ENCODE peak calls at places on chromosomes 6 and 20, in nine cellular contexts. V is PC-3, R is AG04449, G is left ventricle myocardium inferior, Z is DND-41, X is astrocyte of the spinal cord, Q is tibial artery, T is Peyer's patch, Y is fibroblast of the aortic adventitia. M is an unnamed sample.

GRCh38 chr20:33076662-33077398 is 2.6 kb upstream of the BPIFB4 start:
- DNase-seq in X (no peak), Q (no peak), T (no peak), R (no peak), V (peak; percentile 39), G (no peak), Y (no peak), Z (peak; percentile 24), M (no peak)

GRCh38 chr20:32356935-32357868 is 929 bp upstream of the ASXL1 start:
- DNase-seq in T (peak; percentile 62), R (no peak), Z (no peak), V (peak; percentile 46), X (peak; percentile 29), G (no peak), Q (peak; percentile 22), Y (peak; percentile 58), M (no peak)

GRCh38 chr20:38779247-38780097 is 26.0 kb upstream of the PPP1R16B start:
- DNase-seq in Y (no peak), Q (no peak), V (no peak), X (no peak), G (no peak), R (no peak), Z (no peak), T (no peak), M (peak; percentile 64)

GRCh38 chr6:35230950-35231349 is 17.2 kb downstream of the SCUBE3 start:
- DNase-seq in Q (peak; percentile 51), Y (peak; percentile 43), G (peak; percentile 72), T (no peak), V (no peak), R (no peak), Z (no peak), X (no peak), M (no peak)

GRCh38 chr6:38571721-38572120 is 68.0 kb downstream of the BTBD9 start:
- DNase-seq in R (no peak), X (no peak), Y (no peak), T (no peak), Q (no peak), V (no peak), G (no peak), Z (no peak), M (no peak)

GRCh38 chr20:48080583-48080982 is 295.3 kb upstream of the SULF2 start:
- DNase-seq in Y (no peak), G (no peak), R (no peak), V (no peak), Q (no peak), T (no peak), Z (no peak), X (no peak), M (no peak)

GRCh38 chr20:47392015-47392720 is 35.7 kb upstream of the ZMYND8 start:
- DNase-seq in Y (peak; percentile 97), G (peak; percentile 17), Z (no peak), X (peak; percentile 89), T (no peak), R (peak; percentile 71), V (peak; percentile 99), Q (no peak), M (peak; percentile 99)

GRCh38 chr6:89999154-89999553 is 104.9 kb downstream of the GJA10 start:
- DNase-seq in Y (no peak), G (peak; percentile 44), X (no peak), V (no peak), Z (no peak), R (no peak), Q (no peak), T (peak; percentile 89), M (peak; percentile 97)

GRCh38 chr20:52410746-52411317 is 219.3 kb upstream of the ZFP64 start:
- DNase-seq in T (no peak), X (no peak), G (no peak), Q (no peak), V (no peak), Z (no peak), R (no peak), Y (no peak), M (no peak)

GRCh38 chr20:57513199-57513598 is 11.7 kb downstream of the CTCFL start:
- DNase-seq in T (no peak), R (no peak), X (peak; percentile 2), V (peak; percentile 58), G (no peak), Z (no peak), Q (no peak), Y (peak; percentile 34), M (peak; percentile 17)

GRCh38 chr6:57190140-57190539 is 18.0 kb downstream of the BAG2 start:
- DNase-seq in X (peak; percentile 57), Y (peak; percentile 75), V (peak; percentile 45), T (no peak), Q (no peak), R (no peak), Z (no peak), G (no peak), M (peak; percentile 22)

GRCh38 chr6:40930555-40930954 is 108.5 kb downstream of the UNC5CL start:
- DNase-seq in V (no peak), G (no peak), Z (no peak), X (no peak), Q (no peak), T (no peak), R (no peak), Y (peak; percentile 48), M (peak; percentile 59)

GRCh38 chr20:64131406-64131805 is 24.0 kb upstream of the NPBWR2 start:
- DNase-seq in G (no peak), V (peak; percentile 69), X (no peak), Y (peak; percentile 2), R (no peak), T (peak; percentile 42), Z (no peak), Q (no peak), M (peak; percentile 25)
- TF ChIP-seq CTCF in G (no peak), V (peak; percentile 64), X (peak; percentile 37), Y (peak; percentile 21), R (peak; percentile 43), T (no peak), Z (peak; percentile 46), Q (no peak), M (peak; percentile 42)

GRCh38 chr6:153088796-153089195 is 42.3 kb downstream of the RGS17 start:
- DNase-seq in Q (no peak), V (peak; percentile 70), Z (no peak), X (no peak), T (no peak), R (no peak), G (no peak), Y (no peak), M (no peak)

GRCh38 chr6:153087436-153087835 is 43.6 kb downstream of the RGS17 start:
- DNase-seq in T (no peak), Q (no peak), X (no peak), G (no peak), R (no peak), V (no peak), Y (no peak), Z (no peak), M (no peak)

GRCh38 chr6:153086225-153086990 is 44.7 kb downstream of the RGS17 start:
- DNase-seq in G (no peak), Y (peak; percentile 68), R (no peak), T (no peak), Q (no peak), V (no peak), X (no peak), Z (no peak), M (no peak)

GRCh38 chr6:153092082-153093013 is 38.7 kb downstream of the RGS17 start:
- DNase-seq in Z (no peak), Y (peak; percentile 75), X (peak; percentile 92), Q (no peak), T (no peak), V (peak; percentile 55), G (no peak), R (peak; percentile 62), M (peak; percentile 74)

GRCh38 chr6:153090241-153090930 is 40.7 kb downstream of the RGS17 start:
- DNase-seq in Y (peak; percentile 83), T (no peak), X (peak; percentile 84), G (no peak), V (peak; percentile 71), R (peak; percentile 33), Z (no peak), Q (no peak), M (peak; percentile 88)
- H3K4me3 ChIP-seq in Y (no peak overlapping the region), T (no peak overlapping the region), X (no peak overlapping the region), G (no peak overlapping the region), V (peak overlapping the region; percentile 46), R (no peak overlapping the region), Z (no peak overlapping the region), Q (no peak overlapping the region), M (no peak overlapping the region)

DNA sequence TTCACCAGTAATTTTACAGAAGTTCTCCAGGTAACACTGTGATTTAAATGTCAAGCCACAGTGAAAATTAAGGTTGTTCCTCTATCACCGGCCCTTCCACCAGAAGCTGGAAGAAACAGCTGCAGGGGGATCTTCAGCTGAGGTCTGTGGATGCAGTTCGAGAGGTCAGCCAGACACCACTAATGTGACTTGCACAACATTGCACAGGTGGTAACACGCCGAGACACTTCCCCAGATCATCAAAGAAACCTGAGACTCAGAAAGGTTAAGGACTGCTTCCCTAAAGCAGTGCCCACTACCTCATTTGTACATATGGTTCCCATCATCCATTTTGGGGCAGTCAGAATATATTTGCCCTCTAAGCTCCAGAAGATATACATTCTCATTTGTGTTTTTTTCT is 8.1 kb upstream of the SERPINB9 start:
- DNase-seq in G (no peak), V (no peak), Z (no peak), X (no peak), R (no peak), T (no peak), Q (no peak), Y (no peak), M (peak; percentile 31)
- TF ChIP-seq CTCF in G (no peak), V (no peak), Z (no peak), X (no peak), R (no peak), T (no peak), Q (no peak), Y (no peak), M (no peak)

GRCh38 chr6:21664263-21665081 is 70.9 kb downstream of the SOX4 start:
- DNase-seq in T (no peak), Z (no peak), V (no peak), Q (peak; percentile 29), R (no peak), Y (peak; percentile 15), G (peak; percentile 31), X (peak; percentile 27), M (peak; percentile 32)

GRCh38 chr6:21666788-21667681 is 73.5 kb downstream of the SOX4 start:
- DNase-seq in Q (no peak), T (no peak), Z (peak; percentile 55), X (no peak), R (no peak), V (no peak), Y (peak; percentile 4), G (no peak), M (no peak)

GRCh38 chr6:21665101-21665435 is 71.5 kb downstream of the SOX4 start:
- DNase-seq in Y (no peak), Z (no peak), R (no peak), Q (no peak), T (no peak), X (no peak), V (no peak), G (no peak), M (no peak)

GRCh38 chr6:21665436-21666199 is 72.1 kb downstream of the SOX4 start:
- DNase-seq in T (no peak), R (no peak), G (no peak), X (no peak), Y (no peak), V (no peak), Z (no peak), Q (no peak), M (no peak)

DNA sequence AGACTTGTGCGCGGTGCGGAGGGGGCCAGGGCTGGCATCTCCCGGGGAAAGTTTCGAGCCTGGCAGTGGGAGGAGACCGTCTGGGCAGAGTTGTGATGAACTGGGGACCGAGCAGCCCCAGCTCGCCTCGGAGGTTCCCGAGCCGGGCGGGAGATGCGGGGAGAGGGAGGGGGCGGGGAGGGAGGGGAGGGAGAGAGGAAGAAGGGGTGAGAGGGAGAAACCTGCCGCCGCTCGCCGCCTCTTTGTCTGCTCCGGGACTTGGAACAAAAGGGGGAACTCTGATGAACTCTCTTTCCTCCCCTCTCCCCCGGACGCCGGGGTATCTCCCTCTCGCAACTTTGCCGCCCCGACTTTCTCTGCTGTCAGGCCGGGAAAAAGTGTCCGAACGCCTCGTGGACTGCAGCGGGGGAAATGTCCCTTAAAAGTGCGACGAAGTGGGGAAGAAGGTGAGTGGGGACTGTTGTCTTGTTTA is 72.7 kb downstream of the SOX4 start:
- DNase-seq in R (no peak), X (no peak), Q (no peak), V (no peak), Y (peak; percentile 4), T (no peak), Z (peak; percentile 64), G (peak; percentile 20), M (no peak)
- H3K4me3 ChIP-seq in R (peak overlapping the region; percentile 49), X (peak overlapping the region; percentile 64), Q (peak overlapping the region; percentile 60), V (peak overlapping the region; percentile 57), Y (peak overlapping the region; percentile 67), T (peak overlapping the region; percentile 24), Z (peak overlapping the region; percentile 62), G (peak overlapping the region; percentile 76), M (peak overlapping the region; percentile 29)